ENCODE peak calls at places on chromosomes 2 and 18, in nine cellular contexts. One of them, this sample, is unnamed.

GRCh38 chr2:134323777-134324176 is 69.9 kb downstream of the MGAT5 start:
- DNase-seq in adrenal gland: no peak
- DNase-seq in cardiac fibroblast: no peak
- DNase-seq in tibial nerve: no peak
- DNase-seq in stomach: no peak
- DNase-seq in AG04450: no peak
- DNase-seq in neural progenitor cell: no peak
- DNase-seq in BJ: no peak
- DNase-seq in GM06990: no peak
- DNase-seq in this sample: no peak

GRCh38 chr2:69026026-69026425 is 13.0 kb downstream of the ANTXR1 start:
- DNase-seq in adrenal gland: peak
- DNase-seq in cardiac fibroblast: peak
- DNase-seq in tibial nerve: peak
- DNase-seq in stomach: peak
- DNase-seq in AG04450: no peak
- DNase-seq in neural progenitor cell: peak
- DNase-seq in BJ: no peak
- DNase-seq in GM06990: peak
- DNase-seq in this sample: peak

GRCh38 chr2:164785447-164785846 is 56.2 kb downstream of the COBLL1 start:
- DNase-seq in adrenal gland: no peak
- DNase-seq in cardiac fibroblast: peak
- DNase-seq in tibial nerve: no peak
- DNase-seq in stomach: no peak
- DNase-seq in AG04450: no peak
- DNase-seq in neural progenitor cell: no peak
- DNase-seq in BJ: peak
- DNase-seq in GM06990: no peak
- DNase-seq in this sample: peak

GRCh38 chr2:240437861-240438809 is 2.7 kb downstream of the GPC1 start:
- DNase-seq in adrenal gland: peak
- DNase-seq in cardiac fibroblast: peak
- DNase-seq in tibial nerve: peak
- DNase-seq in stomach: peak
- DNase-seq in AG04450: no peak
- DNase-seq in neural progenitor cell: peak
- DNase-seq in BJ: no peak
- DNase-seq in GM06990: peak
- DNase-seq in this sample: peak

GRCh38 chr18:48762836-48763713 is 187.7 kb downstream of the SMAD7 start:
- DNase-seq in adrenal gland: no peak
- DNase-seq in cardiac fibroblast: no peak
- DNase-seq in tibial nerve: no peak
- DNase-seq in stomach: no peak
- DNase-seq in AG04450: no peak
- DNase-seq in neural progenitor cell: no peak
- DNase-seq in BJ: no peak
- DNase-seq in GM06990: no peak
- DNase-seq in this sample: no peak

GRCh38 chr2:232485757-232486557 is 1.7 kb downstream of the ECEL1 start:
- DNase-seq in adrenal gland: no peak
- DNase-seq in cardiac fibroblast: no peak
- DNase-seq in tibial nerve: no peak
- DNase-seq in stomach: no peak
- DNase-seq in AG04450: no peak
- DNase-seq in neural progenitor cell: peak
- DNase-seq in BJ: no peak
- DNase-seq in GM06990: no peak
- DNase-seq in this sample: no peak

GRCh38 chr18:7390731-7391492 is 160.0 kb downstream of the LRRC30 start:
- DNase-seq in adrenal gland: no peak
- DNase-seq in cardiac fibroblast: no peak
- DNase-seq in tibial nerve: no peak
- DNase-seq in stomach: no peak
- DNase-seq in AG04450: no peak
- DNase-seq in neural progenitor cell: no peak
- DNase-seq in BJ: no peak
- DNase-seq in GM06990: no peak
- DNase-seq in this sample: no peak

GRCh38 chr18:3441290-3441689 is 8.7 kb upstream of the TGIF1 start:
- DNase-seq in adrenal gland: peak
- DNase-seq in cardiac fibroblast: peak
- DNase-seq in tibial nerve: no peak
- DNase-seq in stomach: no peak
- DNase-seq in AG04450: no peak
- DNase-seq in neural progenitor cell: peak
- DNase-seq in BJ: no peak
- DNase-seq in GM06990: no peak
- DNase-seq in this sample: peak

GRCh38 chr2:207163053-207163814 is 2.5 kb downstream of the KLF7 start:
- DNase-seq in adrenal gland: peak
- DNase-seq in cardiac fibroblast: peak
- DNase-seq in tibial nerve: peak
- DNase-seq in stomach: peak
- DNase-seq in AG04450: peak
- DNase-seq in neural progenitor cell: no peak
- DNase-seq in BJ: peak
- DNase-seq in GM06990: no peak
- DNase-seq in this sample: peak

GRCh38 chr2:151828143-151828889 is at the start of gene ARL5A:
- DNase-seq in adrenal gland: peak
- DNase-seq in cardiac fibroblast: peak
- DNase-seq in tibial nerve: peak
- DNase-seq in stomach: peak
- DNase-seq in AG04450: peak
- DNase-seq in neural progenitor cell: peak
- DNase-seq in BJ: peak
- DNase-seq in GM06990: peak
- DNase-seq in this sample: peak

GRCh38 chr2:84534225-84534624 is 17.9 kb downstream of the DNAH6 start:
- DNase-seq in adrenal gland: no peak
- DNase-seq in cardiac fibroblast: no peak
- DNase-seq in tibial nerve: no peak
- DNase-seq in stomach: no peak
- DNase-seq in AG04450: no peak
- DNase-seq in neural progenitor cell: no peak
- DNase-seq in BJ: no peak
- DNase-seq in GM06990: no peak
- DNase-seq in this sample: no peak

GRCh38 chr2:47664817-47665216 is 118.1 kb upstream of the MSH6 start:
- DNase-seq in adrenal gland: no peak
- DNase-seq in cardiac fibroblast: no peak
- DNase-seq in tibial nerve: no peak
- DNase-seq in stomach: no peak
- DNase-seq in AG04450: no peak
- DNase-seq in neural progenitor cell: no peak
- DNase-seq in BJ: no peak
- DNase-seq in GM06990: no peak
- DNase-seq in this sample: no peak
- TF ChIP-seq CTCF in adrenal gland: no peak
- TF ChIP-seq CTCF in cardiac fibroblast: peak
- TF ChIP-seq CTCF in tibial nerve: no peak
- TF ChIP-seq CTCF in stomach: no peak
- TF ChIP-seq CTCF in AG04450: no peak
- TF ChIP-seq CTCF in neural progenitor cell: no peak
- TF ChIP-seq CTCF in BJ: no peak
- TF ChIP-seq CTCF in GM06990: peak
- TF ChIP-seq CTCF in this sample: peak

GRCh38 chr2:238167761-238168160 is 9.0 kb downstream of the ERFE start:
- DNase-seq in adrenal gland: no peak
- DNase-seq in cardiac fibroblast: peak
- DNase-seq in tibial nerve: no peak
- DNase-seq in stomach: peak
- DNase-seq in AG04450: no peak
- DNase-seq in neural progenitor cell: no peak
- DNase-seq in BJ: no peak
- DNase-seq in GM06990: no peak
- DNase-seq in this sample: peak

GRCh38 chr2:238169021-238169707 is 10.4 kb downstream of the ERFE start:
- DNase-seq in adrenal gland: peak
- DNase-seq in cardiac fibroblast: peak
- DNase-seq in tibial nerve: peak
- DNase-seq in stomach: no peak
- DNase-seq in AG04450: peak
- DNase-seq in neural progenitor cell: no peak
- DNase-seq in BJ: peak
- DNase-seq in GM06990: no peak
- DNase-seq in this sample: peak

GRCh38 chr2:238167344-238167715 is 8.6 kb downstream of the ERFE start:
- DNase-seq in adrenal gland: no peak
- DNase-seq in cardiac fibroblast: no peak
- DNase-seq in tibial nerve: no peak
- DNase-seq in stomach: peak
- DNase-seq in AG04450: no peak
- DNase-seq in neural progenitor cell: no peak
- DNase-seq in BJ: no peak
- DNase-seq in GM06990: no peak
- DNase-seq in this sample: no peak

GRCh38 chr2:238169708-238170251 is 11.0 kb downstream of the ERFE start:
- DNase-seq in adrenal gland: no peak
- DNase-seq in cardiac fibroblast: peak
- DNase-seq in tibial nerve: peak
- DNase-seq in stomach: no peak
- DNase-seq in AG04450: peak
- DNase-seq in neural progenitor cell: no peak
- DNase-seq in BJ: peak
- DNase-seq in GM06990: no peak
- DNase-seq in this sample: peak

GRCh38 chr2:238168196-238168815 is 9.5 kb downstream of the ERFE start:
- DNase-seq in adrenal gland: no peak
- DNase-seq in cardiac fibroblast: no peak
- DNase-seq in tibial nerve: no peak
- DNase-seq in stomach: no peak
- DNase-seq in AG04450: no peak
- DNase-seq in neural progenitor cell: no peak
- DNase-seq in BJ: no peak
- DNase-seq in GM06990: no peak
- DNase-seq in this sample: no peak
- H3K4me3 ChIP-seq in adrenal gland: no peak
- H3K4me3 ChIP-seq in cardiac fibroblast: no peak
- H3K4me3 ChIP-seq in tibial nerve: no peak
- H3K4me3 ChIP-seq in stomach: no peak
- H3K4me3 ChIP-seq in AG04450: no peak
- H3K4me3 ChIP-seq in neural progenitor cell: no peak
- H3K4me3 ChIP-seq in BJ: no peak
- H3K4me3 ChIP-seq in GM06990: no peak
- H3K4me3 ChIP-seq in this sample: no peak

GRCh38 chr2:30204281-30204680 is 27.1 kb upstream of the LBH start:
- DNase-seq in adrenal gland: no peak
- DNase-seq in cardiac fibroblast: no peak
- DNase-seq in tibial nerve: no peak
- DNase-seq in stomach: peak
- DNase-seq in AG04450: no peak
- DNase-seq in neural progenitor cell: no peak
- DNase-seq in BJ: no peak
- DNase-seq in GM06990: no peak
- DNase-seq in this sample: no peak

GRCh38 chr2:30206461-30207430 is 24.6 kb upstream of the LBH start:
- DNase-seq in adrenal gland: no peak
- DNase-seq in cardiac fibroblast: no peak
- DNase-seq in tibial nerve: no peak
- DNase-seq in stomach: no peak
- DNase-seq in AG04450: no peak
- DNase-seq in neural progenitor cell: peak
- DNase-seq in BJ: no peak
- DNase-seq in GM06990: no peak
- DNase-seq in this sample: peak

GRCh38 chr2:30205456-30205855 is 25.9 kb upstream of the LBH start:
- DNase-seq in adrenal gland: no peak
- DNase-seq in cardiac fibroblast: no peak
- DNase-seq in tibial nerve: no peak
- DNase-seq in stomach: no peak
- DNase-seq in AG04450: no peak
- DNase-seq in neural progenitor cell: no peak
- DNase-seq in BJ: no peak
- DNase-seq in GM06990: no peak
- DNase-seq in this sample: no peak

GRCh38 chr2:30209227-30209626 is 22.1 kb upstream of the LBH start:
- DNase-seq in adrenal gland: no peak
- DNase-seq in cardiac fibroblast: no peak
- DNase-seq in tibial nerve: no peak
- DNase-seq in stomach: no peak
- DNase-seq in AG04450: no peak
- DNase-seq in neural progenitor cell: no peak
- DNase-seq in BJ: no peak
- DNase-seq in GM06990: no peak
- DNase-seq in this sample: no peak

DNA sequence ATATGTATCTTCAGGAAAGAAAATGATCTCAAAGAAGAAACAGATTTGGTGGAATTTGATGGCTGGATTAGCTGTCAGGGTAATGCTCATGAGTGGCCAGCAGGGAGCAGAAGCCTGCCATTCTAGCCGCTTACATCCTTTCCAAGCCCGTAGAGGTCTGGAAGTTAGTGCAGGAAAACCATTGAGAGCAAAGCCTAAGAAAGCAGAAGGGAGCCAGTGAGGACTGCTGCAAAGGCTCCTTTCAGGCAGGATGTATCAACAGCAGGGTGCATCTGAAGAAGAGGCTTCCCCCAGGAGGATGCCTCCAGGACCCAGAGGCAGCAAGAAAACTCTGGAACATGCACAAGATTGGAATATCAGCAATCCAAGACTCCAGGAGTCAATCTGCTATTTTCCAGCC is 22.9 kb upstream of the LBH start:
- DNase-seq in adrenal gland: peak
- DNase-seq in cardiac fibroblast: peak
- DNase-seq in tibial nerve: peak
- DNase-seq in stomach: peak
- DNase-seq in AG04450: peak
- DNase-seq in neural progenitor cell: peak
- DNase-seq in BJ: no peak
- DNase-seq in GM06990: no peak
- DNase-seq in this sample: peak
- TF ChIP-seq CTCF in adrenal gland: peak
- TF ChIP-seq CTCF in cardiac fibroblast: peak
- TF ChIP-seq CTCF in tibial nerve: peak
- TF ChIP-seq CTCF in stomach: peak
- TF ChIP-seq CTCF in AG04450: peak
- TF ChIP-seq CTCF in neural progenitor cell: peak
- TF ChIP-seq CTCF in BJ: peak
- TF ChIP-seq CTCF in GM06990: peak
- TF ChIP-seq CTCF in this sample: peak

DNA sequence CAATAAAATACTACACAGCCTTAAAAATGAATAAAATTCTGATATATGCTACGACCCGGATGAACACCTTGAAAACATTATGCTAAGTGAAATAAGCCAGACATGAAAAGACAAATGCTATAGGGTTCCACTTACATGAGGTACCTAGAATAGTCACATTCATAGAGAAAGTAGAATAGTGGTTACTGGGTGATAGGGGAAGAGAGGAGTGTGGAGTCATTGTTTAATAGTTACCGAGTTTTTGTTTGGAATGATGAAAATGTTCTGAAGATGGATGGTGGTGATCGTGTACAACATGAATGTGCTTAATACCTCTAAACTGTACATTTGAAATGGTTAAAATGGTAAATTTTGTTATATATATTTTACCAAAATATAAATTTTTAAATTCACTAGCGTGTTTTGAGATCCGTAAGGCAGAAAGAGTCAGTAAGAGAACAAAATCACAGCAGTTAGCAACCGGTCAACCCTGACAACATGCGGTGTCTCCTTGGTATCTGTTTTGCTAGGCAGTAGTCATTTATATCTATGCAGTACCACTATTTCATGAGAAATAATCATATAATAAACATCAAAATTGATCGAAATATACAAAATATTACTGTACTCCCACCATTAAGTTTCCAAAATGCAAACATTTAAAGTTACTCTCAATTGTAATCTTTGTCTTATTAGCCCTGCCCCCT is 11.1 kb downstream of the SCN9A start:
- DNase-seq in adrenal gland: no peak
- DNase-seq in cardiac fibroblast: no peak
- DNase-seq in tibial nerve: no peak
- DNase-seq in stomach: no peak
- DNase-seq in AG04450: no peak
- DNase-seq in neural progenitor cell: no peak
- DNase-seq in BJ: no peak
- DNase-seq in GM06990: no peak
- DNase-seq in this sample: no peak
- H3K4me3 ChIP-seq in adrenal gland: no peak
- H3K4me3 ChIP-seq in cardiac fibroblast: no peak
- H3K4me3 ChIP-seq in tibial nerve: no peak
- H3K4me3 ChIP-seq in stomach: no peak
- H3K4me3 ChIP-seq in AG04450: no peak
- H3K4me3 ChIP-seq in neural progenitor cell: no peak
- H3K4me3 ChIP-seq in BJ: no peak
- H3K4me3 ChIP-seq in GM06990: no peak
- H3K4me3 ChIP-seq in this sample: no peak

This sample was measured in choroid plexus epithelial cell.